ENCODE peak calls at places on chromosomes 1 and 21, in seven cellular contexts. One of them, this sample, is unnamed.

GRCh38 chr1:226417350-226417749 is 9.5 kb upstream of the PARP1 start:
- DNase-seq in GM03348: no peak
- DNase-seq in activated CD4-positive, CD25-positive, alpha-beta regulatory T cell treated with anti-CD3 and anti-CD28 coated beads, Interleukin-2, amount 50 U/mL, for 72 hours: no peak
- DNase-seq in endothelial cell of umbilical vein: no peak
- DNase-seq in NCI-H1417 treated with DMSO at 0.1 percent for 48 hours: no peak
- DNase-seq in amygdala: no peak
- DNase-seq in fibroblast of lung: no peak
- DNase-seq in this sample: no peak

GRCh38 chr1:62676606-62677356 is 11.4 kb downstream of the DOCK7 start:
- DNase-seq in GM03348: peak
- DNase-seq in fibroblast of lung: peak
- DNase-seq in activated CD4-positive, CD25-positive, alpha-beta regulatory T cell treated with anti-CD3 and anti-CD28 coated beads, Interleukin-2, amount 50 U/mL, for 72 hours: no peak
- DNase-seq in amygdala: no peak
- DNase-seq in NCI-H1417 treated with DMSO at 0.1 percent for 48 hours: no peak
- DNase-seq in endothelial cell of umbilical vein: no peak
- DNase-seq in this sample: no peak

GRCh38 chr1:41810446-41810845 is 108.3 kb downstream of the HIVEP3 start:
- DNase-seq in fibroblast of lung: peak
- DNase-seq in activated CD4-positive, CD25-positive, alpha-beta regulatory T cell treated with anti-CD3 and anti-CD28 coated beads, Interleukin-2, amount 50 U/mL, for 72 hours: no peak
- DNase-seq in endothelial cell of umbilical vein: peak
- DNase-seq in amygdala: no peak
- DNase-seq in GM03348: peak
- DNase-seq in NCI-H1417 treated with DMSO at 0.1 percent for 48 hours: no peak
- DNase-seq in this sample: peak

GRCh38 chr1:3783651-3784474 is 11.3 kb downstream of the SMIM1 start:
- DNase-seq in activated CD4-positive, CD25-positive, alpha-beta regulatory T cell treated with anti-CD3 and anti-CD28 coated beads, Interleukin-2, amount 50 U/mL, for 72 hours: no peak
- DNase-seq in GM03348: no peak
- DNase-seq in endothelial cell of umbilical vein: no peak
- DNase-seq in amygdala: no peak
- DNase-seq in fibroblast of lung: no peak
- DNase-seq in NCI-H1417 treated with DMSO at 0.1 percent for 48 hours: no peak
- DNase-seq in this sample: no peak

GRCh38 chr1:3553166-3553939 is 58.0 kb downstream of the MEGF6 start:
- DNase-seq in fibroblast of lung: no peak
- DNase-seq in NCI-H1417 treated with DMSO at 0.1 percent for 48 hours: no peak
- DNase-seq in endothelial cell of umbilical vein: no peak
- DNase-seq in GM03348: peak
- DNase-seq in activated CD4-positive, CD25-positive, alpha-beta regulatory T cell treated with anti-CD3 and anti-CD28 coated beads, Interleukin-2, amount 50 U/mL, for 72 hours: no peak
- DNase-seq in amygdala: no peak
- DNase-seq in this sample: peak

GRCh38 chr1:195637474-195637873 is 970.8 kb downstream of the KCNT2 start:
- DNase-seq in activated CD4-positive, CD25-positive, alpha-beta regulatory T cell treated with anti-CD3 and anti-CD28 coated beads, Interleukin-2, amount 50 U/mL, for 72 hours: no peak
- DNase-seq in amygdala: no peak
- DNase-seq in GM03348: no peak
- DNase-seq in fibroblast of lung: peak
- DNase-seq in NCI-H1417 treated with DMSO at 0.1 percent for 48 hours: no peak
- DNase-seq in endothelial cell of umbilical vein: no peak
- DNase-seq in this sample: no peak

GRCh38 chr1:159779403-159779851 is 1.3 kb upstream of the DUSP23 start:
- DNase-seq in NCI-H1417 treated with DMSO at 0.1 percent for 48 hours: no peak
- DNase-seq in amygdala: no peak
- DNase-seq in endothelial cell of umbilical vein: peak
- DNase-seq in activated CD4-positive, CD25-positive, alpha-beta regulatory T cell treated with anti-CD3 and anti-CD28 coated beads, Interleukin-2, amount 50 U/mL, for 72 hours: no peak
- DNase-seq in fibroblast of lung: peak
- DNase-seq in GM03348: no peak
- DNase-seq in this sample: no peak

GRCh38 chr1:5369223-5369622 is 623.0 kb downstream of the NPHP4 start:
- DNase-seq in amygdala: no peak
- DNase-seq in fibroblast of lung: no peak
- DNase-seq in NCI-H1417 treated with DMSO at 0.1 percent for 48 hours: no peak
- DNase-seq in GM03348: no peak
- DNase-seq in endothelial cell of umbilical vein: no peak
- DNase-seq in activated CD4-positive, CD25-positive, alpha-beta regulatory T cell treated with anti-CD3 and anti-CD28 coated beads, Interleukin-2, amount 50 U/mL, for 72 hours: no peak
- DNase-seq in this sample: no peak

GRCh38 chr1:47547753-47548152 is 109.9 kb downstream of the FOXD2 start:
- DNase-seq in GM03348: no peak
- DNase-seq in fibroblast of lung: no peak
- DNase-seq in NCI-H1417 treated with DMSO at 0.1 percent for 48 hours: no peak
- DNase-seq in amygdala: no peak
- DNase-seq in activated CD4-positive, CD25-positive, alpha-beta regulatory T cell treated with anti-CD3 and anti-CD28 coated beads, Interleukin-2, amount 50 U/mL, for 72 hours: no peak
- DNase-seq in endothelial cell of umbilical vein: no peak
- DNase-seq in this sample: peak

GRCh38 chr1:88286716-88287115 is 397.4 kb upstream of the PKN2 start:
- DNase-seq in GM03348: no peak
- DNase-seq in activated CD4-positive, CD25-positive, alpha-beta regulatory T cell treated with anti-CD3 and anti-CD28 coated beads, Interleukin-2, amount 50 U/mL, for 72 hours: no peak
- DNase-seq in NCI-H1417 treated with DMSO at 0.1 percent for 48 hours: no peak
- DNase-seq in endothelial cell of umbilical vein: no peak
- DNase-seq in fibroblast of lung: no peak
- DNase-seq in amygdala: no peak
- DNase-seq in this sample: no peak

GRCh38 chr21:43295016-43295958 is 126.5 kb downstream of the CRYAA start:
- DNase-seq in GM03348: no peak
- DNase-seq in fibroblast of lung: no peak
- DNase-seq in endothelial cell of umbilical vein: no peak
- DNase-seq in NCI-H1417 treated with DMSO at 0.1 percent for 48 hours: no peak
- DNase-seq in amygdala: no peak
- DNase-seq in activated CD4-positive, CD25-positive, alpha-beta regulatory T cell treated with anti-CD3 and anti-CD28 coated beads, Interleukin-2, amount 50 U/mL, for 72 hours: no peak
- DNase-seq in this sample: no peak

GRCh38 chr1:151266821-151267220 is 12.3 kb downstream of the PSMD4 start:
- DNase-seq in endothelial cell of umbilical vein: no peak
- DNase-seq in activated CD4-positive, CD25-positive, alpha-beta regulatory T cell treated with anti-CD3 and anti-CD28 coated beads, Interleukin-2, amount 50 U/mL, for 72 hours: no peak
- DNase-seq in amygdala: no peak
- DNase-seq in GM03348: no peak
- DNase-seq in fibroblast of lung: no peak
- DNase-seq in NCI-H1417 treated with DMSO at 0.1 percent for 48 hours: no peak
- DNase-seq in this sample: no peak

GRCh38 chr1:151313501-151313900 is 13.7 kb downstream of the PI4KB start:
- DNase-seq in activated CD4-positive, CD25-positive, alpha-beta regulatory T cell treated with anti-CD3 and anti-CD28 coated beads, Interleukin-2, amount 50 U/mL, for 72 hours: no peak
- DNase-seq in amygdala: no peak
- DNase-seq in NCI-H1417 treated with DMSO at 0.1 percent for 48 hours: no peak
- DNase-seq in GM03348: no peak
- DNase-seq in endothelial cell of umbilical vein: no peak
- DNase-seq in fibroblast of lung: peak
- DNase-seq in this sample: no peak

GRCh38 chr1:2274231-2274967 is 46.3 kb downstream of the SKI start:
- DNase-seq in fibroblast of lung: no peak
- DNase-seq in NCI-H1417 treated with DMSO at 0.1 percent for 48 hours: no peak
- DNase-seq in amygdala: no peak
- DNase-seq in GM03348: no peak
- DNase-seq in endothelial cell of umbilical vein: no peak
- DNase-seq in activated CD4-positive, CD25-positive, alpha-beta regulatory T cell treated with anti-CD3 and anti-CD28 coated beads, Interleukin-2, amount 50 U/mL, for 72 hours: no peak
- DNase-seq in this sample: no peak

GRCh38 chr1:33653226-33653625 is 180.8 kb downstream of the ZSCAN20 start:
- DNase-seq in amygdala: no peak
- DNase-seq in NCI-H1417 treated with DMSO at 0.1 percent for 48 hours: no peak
- DNase-seq in activated CD4-positive, CD25-positive, alpha-beta regulatory T cell treated with anti-CD3 and anti-CD28 coated beads, Interleukin-2, amount 50 U/mL, for 72 hours: no peak
- DNase-seq in GM03348: no peak
- DNase-seq in endothelial cell of umbilical vein: no peak
- DNase-seq in fibroblast of lung: no peak
- DNase-seq in this sample: no peak

GRCh38 chr1:33814166-33814565 is 49.7 kb upstream of the HMGB4 start:
- DNase-seq in endothelial cell of umbilical vein: no peak
- DNase-seq in fibroblast of lung: no peak
- DNase-seq in GM03348: no peak
- DNase-seq in amygdala: no peak
- DNase-seq in NCI-H1417 treated with DMSO at 0.1 percent for 48 hours: no peak
- DNase-seq in activated CD4-positive, CD25-positive, alpha-beta regulatory T cell treated with anti-CD3 and anti-CD28 coated beads, Interleukin-2, amount 50 U/mL, for 72 hours: no peak
- DNase-seq in this sample: no peak

GRCh38 chr1:186424539-186424938 is 36.4 kb downstream of the PDC start:
- DNase-seq in GM03348: no peak
- DNase-seq in fibroblast of lung: peak
- DNase-seq in endothelial cell of umbilical vein: no peak
- DNase-seq in activated CD4-positive, CD25-positive, alpha-beta regulatory T cell treated with anti-CD3 and anti-CD28 coated beads, Interleukin-2, amount 50 U/mL, for 72 hours: no peak
- DNase-seq in NCI-H1417 treated with DMSO at 0.1 percent for 48 hours: no peak
- DNase-seq in amygdala: no peak
- DNase-seq in this sample: no peak

GRCh38 chr1:228500143-228500736 is 13.1 kb downstream of the RNF187 start:
- DNase-seq in amygdala: no peak
- DNase-seq in endothelial cell of umbilical vein: no peak
- DNase-seq in NCI-H1417 treated with DMSO at 0.1 percent for 48 hours: no peak
- DNase-seq in activated CD4-positive, CD25-positive, alpha-beta regulatory T cell treated with anti-CD3 and anti-CD28 coated beads, Interleukin-2, amount 50 U/mL, for 72 hours: no peak
- DNase-seq in fibroblast of lung: no peak
- DNase-seq in GM03348: no peak
- DNase-seq in this sample: no peak

GRCh38 chr1:188949701-188950100 is 1528.0 kb downstream of the BRINP3 start:
- DNase-seq in endothelial cell of umbilical vein: no peak
- DNase-seq in GM03348: no peak
- DNase-seq in NCI-H1417 treated with DMSO at 0.1 percent for 48 hours: no peak
- DNase-seq in activated CD4-positive, CD25-positive, alpha-beta regulatory T cell treated with anti-CD3 and anti-CD28 coated beads, Interleukin-2, amount 50 U/mL, for 72 hours: no peak
- DNase-seq in amygdala: no peak
- DNase-seq in fibroblast of lung: peak
- DNase-seq in this sample: no peak

GRCh38 chr1:213720032-213720431 is 267.7 kb upstream of the PROX1 start:
- DNase-seq in endothelial cell of umbilical vein: no peak
- DNase-seq in fibroblast of lung: no peak
- DNase-seq in GM03348: no peak
- DNase-seq in activated CD4-positive, CD25-positive, alpha-beta regulatory T cell treated with anti-CD3 and anti-CD28 coated beads, Interleukin-2, amount 50 U/mL, for 72 hours: no peak
- DNase-seq in amygdala: no peak
- DNase-seq in NCI-H1417 treated with DMSO at 0.1 percent for 48 hours: peak
- DNase-seq in this sample: no peak

GRCh38 chr1:65174585-65174984 is 26.6 kb downstream of the AK4 start:
- DNase-seq in NCI-H1417 treated with DMSO at 0.1 percent for 48 hours: no peak
- DNase-seq in fibroblast of lung: peak
- DNase-seq in amygdala: no peak
- DNase-seq in GM03348: peak
- DNase-seq in activated CD4-positive, CD25-positive, alpha-beta regulatory T cell treated with anti-CD3 and anti-CD28 coated beads, Interleukin-2, amount 50 U/mL, for 72 hours: no peak
- DNase-seq in endothelial cell of umbilical vein: no peak
- DNase-seq in this sample: no peak

GRCh38 chr1:201013991-201014815 is 9.3 kb downstream of the KIF21B start:
- DNase-seq in NCI-H1417 treated with DMSO at 0.1 percent for 48 hours: no peak
- DNase-seq in activated CD4-positive, CD25-positive, alpha-beta regulatory T cell treated with anti-CD3 and anti-CD28 coated beads, Interleukin-2, amount 50 U/mL, for 72 hours: no peak
- DNase-seq in endothelial cell of umbilical vein: no peak
- DNase-seq in GM03348: no peak
- DNase-seq in fibroblast of lung: no peak
- DNase-seq in amygdala: no peak
- DNase-seq in this sample: no peak

This sample was measured in islet precursor cell.